ENCODE peak calls at places on chromosomes 2 and 18, in ten cellular contexts. One of them, this sample, is unnamed.
A peak's percentile ranks its signal among the peaks of the same experiment; 100 is the strongest.

GRCh38 chr2:64923385-64923710 is 65.9 kb upstream of the SLC1A4 start:
- DNase-seq in effector CD8-positive, alpha-beta T cell: no peak
- DNase-seq in EL: no peak
- DNase-seq in SIG-M5: no peak
- DNase-seq in A172: no peak
- DNase-seq in GM20000: no peak
- DNase-seq in Calu3: no peak
- DNase-seq in COR-L47: no peak
- DNase-seq in stimulated activated naive CD8-positive, alpha-beta T cell treated with anti-CD3 and anti-CD28 coated beads, Interleukin-15, amount 100 ng/mL, for 72 hours: no peak
- DNase-seq in Karpas-422: no peak
- DNase-seq in this sample: no peak

GRCh38 chr2:8303322-8303832 is 378.5 kb upstream of the ID2 start:
- DNase-seq in effector CD8-positive, alpha-beta T cell: peak; percentile 28
- DNase-seq in EL: no peak
- DNase-seq in SIG-M5: peak; percentile 88
- DNase-seq in A172: peak; percentile 33
- DNase-seq in GM20000: peak; percentile 73
- DNase-seq in Calu3: no peak
- DNase-seq in COR-L47: no peak
- DNase-seq in stimulated activated naive CD8-positive, alpha-beta T cell treated with anti-CD3 and anti-CD28 coated beads, Interleukin-15, amount 100 ng/mL, for 72 hours: peak; percentile 81
- DNase-seq in Karpas-422: peak; percentile 86
- DNase-seq in this sample: peak; percentile 82

GRCh38 chr18:44816449-44816848 is 135.8 kb downstream of the SETBP1 start:
- DNase-seq in effector CD8-positive, alpha-beta T cell: no peak
- DNase-seq in EL: no peak
- DNase-seq in SIG-M5: no peak
- DNase-seq in A172: no peak
- DNase-seq in GM20000: no peak
- DNase-seq in Calu3: no peak
- DNase-seq in COR-L47: no peak
- DNase-seq in stimulated activated naive CD8-positive, alpha-beta T cell treated with anti-CD3 and anti-CD28 coated beads, Interleukin-15, amount 100 ng/mL, for 72 hours: no peak
- DNase-seq in Karpas-422: no peak
- DNase-seq in this sample: no peak

GRCh38 chr2:162232027-162232426 is 11.2 kb downstream of the FAP start:
- DNase-seq in effector CD8-positive, alpha-beta T cell: no peak
- DNase-seq in EL: no peak
- DNase-seq in SIG-M5: no peak
- DNase-seq in A172: no peak
- DNase-seq in GM20000: no peak
- DNase-seq in Calu3: no peak
- DNase-seq in COR-L47: no peak
- DNase-seq in stimulated activated naive CD8-positive, alpha-beta T cell treated with anti-CD3 and anti-CD28 coated beads, Interleukin-15, amount 100 ng/mL, for 72 hours: no peak
- DNase-seq in Karpas-422: no peak
- DNase-seq in this sample: no peak

GRCh38 chr18:34709631-34710429 is at the start of gene DTNA:
- DNase-seq in effector CD8-positive, alpha-beta T cell: no peak
- DNase-seq in EL: peak; percentile 83
- DNase-seq in SIG-M5: no peak
- DNase-seq in A172: peak; percentile 55
- DNase-seq in GM20000: no peak
- DNase-seq in Calu3: peak; percentile 14
- DNase-seq in COR-L47: peak; percentile 70
- DNase-seq in stimulated activated naive CD8-positive, alpha-beta T cell treated with anti-CD3 and anti-CD28 coated beads, Interleukin-15, amount 100 ng/mL, for 72 hours: no peak
- DNase-seq in Karpas-422: peak; percentile 43
- DNase-seq in this sample: no peak

GRCh38 chr2:216108310-216108966 is 710 bp upstream of the XRCC5 start:
- DNase-seq in effector CD8-positive, alpha-beta T cell: no peak
- DNase-seq in EL: peak; percentile 18
- DNase-seq in SIG-M5: no peak
- DNase-seq in A172: peak; percentile 19
- DNase-seq in GM20000: no peak
- DNase-seq in Calu3: no peak
- DNase-seq in COR-L47: no peak
- DNase-seq in stimulated activated naive CD8-positive, alpha-beta T cell treated with anti-CD3 and anti-CD28 coated beads, Interleukin-15, amount 100 ng/mL, for 72 hours: no peak
- DNase-seq in Karpas-422: no peak
- DNase-seq in this sample: no peak

GRCh38 chr2:38168710-38169480 is 92.9 kb upstream of the CYP1B1 start:
- DNase-seq in effector CD8-positive, alpha-beta T cell: no peak
- DNase-seq in EL: peak; percentile 61
- DNase-seq in SIG-M5: peak; percentile 16
- DNase-seq in A172: peak; percentile 49
- DNase-seq in GM20000: no peak
- DNase-seq in Calu3: no peak
- DNase-seq in COR-L47: no peak
- DNase-seq in stimulated activated naive CD8-positive, alpha-beta T cell treated with anti-CD3 and anti-CD28 coated beads, Interleukin-15, amount 100 ng/mL, for 72 hours: no peak
- DNase-seq in Karpas-422: no peak
- DNase-seq in this sample: no peak

GRCh38 chr18:26133652-26134051 is at the start of gene PSMA8:
- DNase-seq in effector CD8-positive, alpha-beta T cell: peak; percentile 37
- DNase-seq in EL: no peak
- DNase-seq in SIG-M5: no peak
- DNase-seq in A172: no peak
- DNase-seq in GM20000: peak; percentile 21
- DNase-seq in Calu3: no peak
- DNase-seq in COR-L47: no peak
- DNase-seq in stimulated activated naive CD8-positive, alpha-beta T cell treated with anti-CD3 and anti-CD28 coated beads, Interleukin-15, amount 100 ng/mL, for 72 hours: peak; percentile 25
- DNase-seq in Karpas-422: no peak
- DNase-seq in this sample: peak; percentile 64

GRCh38 chr2:54103454-54104314 is 11.7 kb upstream of the ACYP2 start:
- DNase-seq in effector CD8-positive, alpha-beta T cell: no peak
- DNase-seq in EL: peak; percentile 77
- DNase-seq in SIG-M5: no peak
- DNase-seq in A172: peak; percentile 90
- DNase-seq in GM20000: no peak
- DNase-seq in Calu3: peak; percentile 80
- DNase-seq in COR-L47: no peak
- DNase-seq in stimulated activated naive CD8-positive, alpha-beta T cell treated with anti-CD3 and anti-CD28 coated beads, Interleukin-15, amount 100 ng/mL, for 72 hours: no peak
- DNase-seq in Karpas-422: peak; percentile 95
- DNase-seq in this sample: no peak

GRCh38 chr2:191618046-191618788 is 59.7 kb upstream of the NABP1 start:
- DNase-seq in effector CD8-positive, alpha-beta T cell: no peak
- DNase-seq in EL: no peak
- DNase-seq in SIG-M5: no peak
- DNase-seq in A172: no peak
- DNase-seq in GM20000: no peak
- DNase-seq in Calu3: no peak
- DNase-seq in COR-L47: no peak
- DNase-seq in stimulated activated naive CD8-positive, alpha-beta T cell treated with anti-CD3 and anti-CD28 coated beads, Interleukin-15, amount 100 ng/mL, for 72 hours: no peak
- DNase-seq in Karpas-422: no peak
- DNase-seq in this sample: no peak

GRCh38 chr18:58288922-58289797 is 245.1 kb downstream of the NEDD4L start:
- DNase-seq in effector CD8-positive, alpha-beta T cell: no peak
- DNase-seq in EL: peak; percentile 71
- DNase-seq in SIG-M5: no peak
- DNase-seq in A172: peak; percentile 36
- DNase-seq in GM20000: peak; percentile 52
- DNase-seq in Calu3: peak; percentile 56
- DNase-seq in COR-L47: no peak
- DNase-seq in stimulated activated naive CD8-positive, alpha-beta T cell treated with anti-CD3 and anti-CD28 coated beads, Interleukin-15, amount 100 ng/mL, for 72 hours: no peak
- DNase-seq in Karpas-422: no peak
- DNase-seq in this sample: no peak

GRCh38 chr2:89767581-89768435 is 1076.3 kb downstream of the RPIA start:
- DNase-seq in effector CD8-positive, alpha-beta T cell: no peak
- DNase-seq in EL: no peak
- DNase-seq in SIG-M5: no peak
- DNase-seq in A172: no peak
- DNase-seq in GM20000: peak; percentile 4
- DNase-seq in Calu3: no peak
- DNase-seq in COR-L47: no peak
- DNase-seq in stimulated activated naive CD8-positive, alpha-beta T cell treated with anti-CD3 and anti-CD28 coated beads, Interleukin-15, amount 100 ng/mL, for 72 hours: no peak
- DNase-seq in Karpas-422: no peak
- DNase-seq in this sample: no peak

GRCh38 chr2:181189932-181190331 is 209.5 kb downstream of the UBE2E3 start:
- DNase-seq in effector CD8-positive, alpha-beta T cell: no peak
- DNase-seq in EL: no peak
- DNase-seq in SIG-M5: no peak
- DNase-seq in A172: no peak
- DNase-seq in GM20000: no peak
- DNase-seq in Calu3: no peak
- DNase-seq in COR-L47: no peak
- DNase-seq in stimulated activated naive CD8-positive, alpha-beta T cell treated with anti-CD3 and anti-CD28 coated beads, Interleukin-15, amount 100 ng/mL, for 72 hours: no peak
- DNase-seq in Karpas-422: no peak
- DNase-seq in this sample: no peak

GRCh38 chr18:27413495-27414401 is 228.6 kb upstream of the CHST9 start:
- DNase-seq in effector CD8-positive, alpha-beta T cell: no peak
- DNase-seq in EL: no peak
- DNase-seq in SIG-M5: no peak
- DNase-seq in A172: no peak
- DNase-seq in GM20000: no peak
- DNase-seq in Calu3: no peak
- DNase-seq in COR-L47: no peak
- DNase-seq in stimulated activated naive CD8-positive, alpha-beta T cell treated with anti-CD3 and anti-CD28 coated beads, Interleukin-15, amount 100 ng/mL, for 72 hours: no peak
- DNase-seq in Karpas-422: no peak
- DNase-seq in this sample: no peak

GRCh38 chr2:241958818-241959545 is 89.5 kb downstream of the RTP5 start:
- DNase-seq in effector CD8-positive, alpha-beta T cell: no peak
- DNase-seq in EL: no peak
- DNase-seq in SIG-M5: no peak
- DNase-seq in A172: no peak
- DNase-seq in GM20000: no peak
- DNase-seq in Calu3: no peak
- DNase-seq in COR-L47: no peak
- DNase-seq in stimulated activated naive CD8-positive, alpha-beta T cell treated with anti-CD3 and anti-CD28 coated beads, Interleukin-15, amount 100 ng/mL, for 72 hours: no peak
- DNase-seq in Karpas-422: no peak
- DNase-seq in this sample: no peak

GRCh38 chr2:11851881-11852280 is 105.4 kb downstream of the LPIN1 start:
- DNase-seq in effector CD8-positive, alpha-beta T cell: no peak
- DNase-seq in EL: no peak
- DNase-seq in SIG-M5: no peak
- DNase-seq in A172: no peak
- DNase-seq in GM20000: no peak
- DNase-seq in Calu3: no peak
- DNase-seq in COR-L47: no peak
- DNase-seq in stimulated activated naive CD8-positive, alpha-beta T cell treated with anti-CD3 and anti-CD28 coated beads, Interleukin-15, amount 100 ng/mL, for 72 hours: no peak
- DNase-seq in Karpas-422: no peak
- DNase-seq in this sample: no peak

GRCh38 chr2:55087930-55088329 is 37.7 kb upstream of the RTN4 start:
- DNase-seq in effector CD8-positive, alpha-beta T cell: no peak
- DNase-seq in EL: no peak
- DNase-seq in SIG-M5: no peak
- DNase-seq in A172: no peak
- DNase-seq in GM20000: no peak
- DNase-seq in Calu3: no peak
- DNase-seq in COR-L47: no peak
- DNase-seq in stimulated activated naive CD8-positive, alpha-beta T cell treated with anti-CD3 and anti-CD28 coated beads, Interleukin-15, amount 100 ng/mL, for 72 hours: no peak
- DNase-seq in Karpas-422: no peak
- DNase-seq in this sample: no peak

GRCh38 chr18:36441872-36442271 is 144.4 kb downstream of the FHOD3 start:
- DNase-seq in effector CD8-positive, alpha-beta T cell: no peak
- DNase-seq in EL: peak; percentile 77
- DNase-seq in SIG-M5: no peak
- DNase-seq in A172: peak; percentile 81
- DNase-seq in GM20000: no peak
- DNase-seq in Calu3: no peak
- DNase-seq in COR-L47: no peak
- DNase-seq in stimulated activated naive CD8-positive, alpha-beta T cell treated with anti-CD3 and anti-CD28 coated beads, Interleukin-15, amount 100 ng/mL, for 72 hours: no peak
- DNase-seq in Karpas-422: no peak
- DNase-seq in this sample: no peak

GRCh38 chr2:164910091-164910899 is 45.0 kb downstream of the SLC38A11 start:
- DNase-seq in effector CD8-positive, alpha-beta T cell: no peak
- DNase-seq in EL: peak; percentile 28
- DNase-seq in SIG-M5: no peak
- DNase-seq in A172: peak; percentile 75
- DNase-seq in GM20000: no peak
- DNase-seq in Calu3: peak; percentile 49
- DNase-seq in COR-L47: no peak
- DNase-seq in stimulated activated naive CD8-positive, alpha-beta T cell treated with anti-CD3 and anti-CD28 coated beads, Interleukin-15, amount 100 ng/mL, for 72 hours: no peak
- DNase-seq in Karpas-422: no peak
- DNase-seq in this sample: no peak

This sample was measured in activated naive CD8-positive, alpha-beta T cell treated with anti-CD3 and anti-CD28 coated beads, Interleukin-2, amount 10 ng/mL, durations not matched to agents 7 days and 5 days.